ENCODE peak calls at places on chromosome 5, in four cellular contexts. S, V, E and L are unnamed samples.

GRCh38 chr5:155098433-155098832 is 84.9 kb downstream of the KIF4B start:
- DNase-seq in V (no peak), E (no peak), S (no peak), L (no peak)

GRCh38 chr5:115166744-115167393 is 2.8 kb downstream of the TRIM36 start:
- DNase-seq in V (no peak), S (no peak), E (no peak), L (no peak)

GRCh38 chr5:97618721-97619120 is 435.7 kb upstream of the RIOK2 start:
- DNase-seq in S (no peak), V (no peak), E (no peak), L (no peak)

GRCh38 chr5:171639966-171640365 is 145.7 kb upstream of the SMIM23 start:
- DNase-seq in V (no peak), E (no peak), S (no peak), L (no peak)

GRCh38 chr5:93890657-93891056 is 149.3 kb upstream of the POU5F2 start:
- DNase-seq in S (no peak), E (peak), V (no peak), L (no peak)

GRCh38 chr5:16593013-16593412 is 23.8 kb downstream of the RETREG1 start:
- DNase-seq in S (no peak), V (no peak), E (no peak), L (no peak)

GRCh38 chr5:172531704-172532026 is 77.3 kb upstream of the SH3PXD2B start:
- DNase-seq in E (no peak), V (no peak), S (no peak), L (no peak)

GRCh38 chr5:8892931-8893330 is 652.9 kb downstream of the SEMA5A start:
- DNase-seq in S (no peak), E (no peak), V (no peak), L (no peak)

GRCh38 chr5:146306838-146307237 is 31.8 kb upstream of the POU4F3 start:
- DNase-seq in S (no peak), E (no peak), V (no peak), L (no peak)

GRCh38 chr5:133713746-133714145 is 101.4 kb upstream of the FSTL4 start:
- DNase-seq in V (no peak), S (peak), E (no peak), L (no peak)

GRCh38 chr5:142597546-142598337 is 88.1 kb downstream of the FGF1 start:
- DNase-seq in V (no peak), S (peak), E (no peak), L (no peak)

GRCh38 chr5:67115238-67115637 is 81.4 kb downstream of the CD180 start:
- DNase-seq in E (no peak), S (no peak), V (no peak), L (no peak)

GRCh38 chr5:68214472-68215207 is 916 bp upstream of the PIK3R1 start:
- DNase-seq in V (no peak), E (peak), S (peak), L (no peak)

GRCh38 chr5:1325191-1325741 is 19.6 kb downstream of the CLPTM1L start:
- DNase-seq in E (no peak), S (no peak), V (no peak), L (no peak)

GRCh38 chr5:138180183-138180782 is 1.4 kb downstream of the KIF20A start:
- DNase-seq in V (peak), S (peak), E (peak), L (peak)

GRCh38 chr5:97449172-97449571 is 266.1 kb upstream of the RIOK2 start:
- DNase-seq in E (no peak), V (no peak), S (no peak), L (no peak)

GRCh38 chr5:112612663-112613062 is 125.0 kb upstream of the APC start:
- DNase-seq in V (no peak), S (no peak), E (no peak), L (no peak)

GRCh38 chr5:56610093-56610698 is 205.2 kb upstream of the MAP3K1 start:
- DNase-seq in S (no peak), V (no peak), E (no peak), L (no peak)

GRCh38 chr5:112917453-112918005 is 4.5 kb downstream of the REEP5 start:
- DNase-seq in E (no peak), V (no peak), S (peak), L (no peak)

GRCh38 chr5:157273131-157273556 is 7.2 kb downstream of the CYFIP2 start:
- DNase-seq in E (no peak), V (no peak), S (peak), L (no peak)

GRCh38 chr5:151054713-151055112 is 26.1 kb downstream of the TNIP1 start:
- DNase-seq in E (no peak), S (no peak), V (no peak), L (no peak)

GRCh38 chr5:134003957-134004625 is 684 bp downstream of the VDAC1 start:
- DNase-seq in E (peak), V (no peak), S (peak), L (no peak)

GRCh38 chr5:146344155-146345118 is 5.8 kb downstream of the POU4F3 start:
- DNase-seq in E (no peak), V (no peak), S (no peak), L (no peak)

GRCh38 chr5:136129445-136129844 is 3.2 kb upstream of the SMAD5 start:
- DNase-seq in E (no peak), V (no peak), S (no peak), L (no peak)

GRCh38 chr5:56705217-56705616 is 110.1 kb upstream of the MAP3K1 start:
- DNase-seq in E (peak), V (no peak), S (no peak), L (no peak)